ENCODE peak calls at places on chromosomes 5 and 9, in six cellular contexts. One of them, this sample, is unnamed.

GRCh38 chr9:110078626-110079025 is 129.3 kb downstream of the C9orf152 start:
- DNase-seq in upper lobe of left lung: no peak
- DNase-seq in anterior cingulate cortex: no peak
- DNase-seq in IMR-90: no peak
- DNase-seq in stimulated activated CD8-positive, alpha-beta memory T cell treated with anti-CD3 and anti-CD28 coated beads, Interleukin-7, amount 100 ng/mL, for 1 hour: no peak
- DNase-seq in Kasumi-1: no peak
- DNase-seq in this sample: no peak

GRCh38 chr9:120909904-120910303 is 16.7 kb downstream of the TRAF1 start:
- DNase-seq in upper lobe of left lung: no peak
- DNase-seq in anterior cingulate cortex: no peak
- DNase-seq in IMR-90: no peak
- DNase-seq in stimulated activated CD8-positive, alpha-beta memory T cell treated with anti-CD3 and anti-CD28 coated beads, Interleukin-7, amount 100 ng/mL, for 1 hour: no peak
- DNase-seq in Kasumi-1: peak
- DNase-seq in this sample: no peak

GRCh38 chr5:124732349-124732875 is 14.0 kb downstream of the ZNF608 start:
- DNase-seq in upper lobe of left lung: no peak
- DNase-seq in anterior cingulate cortex: no peak
- DNase-seq in IMR-90: no peak
- DNase-seq in stimulated activated CD8-positive, alpha-beta memory T cell treated with anti-CD3 and anti-CD28 coated beads, Interleukin-7, amount 100 ng/mL, for 1 hour: no peak
- DNase-seq in Kasumi-1: no peak
- DNase-seq in this sample: no peak

GRCh38 chr5:17365756-17366155 is 132.3 kb upstream of the TAF11L2 start:
- DNase-seq in upper lobe of left lung: no peak
- DNase-seq in anterior cingulate cortex: no peak
- DNase-seq in IMR-90: peak
- DNase-seq in stimulated activated CD8-positive, alpha-beta memory T cell treated with anti-CD3 and anti-CD28 coated beads, Interleukin-7, amount 100 ng/mL, for 1 hour: no peak
- DNase-seq in Kasumi-1: no peak
- DNase-seq in this sample: peak

GRCh38 chr9:72960446-72960845 is 7.6 kb upstream of the ALDH1A1 start:
- DNase-seq in upper lobe of left lung: no peak
- DNase-seq in anterior cingulate cortex: no peak
- DNase-seq in IMR-90: no peak
- DNase-seq in stimulated activated CD8-positive, alpha-beta memory T cell treated with anti-CD3 and anti-CD28 coated beads, Interleukin-7, amount 100 ng/mL, for 1 hour: no peak
- DNase-seq in Kasumi-1: no peak
- DNase-seq in this sample: no peak

GRCh38 chr9:96556701-96557461 is 62.8 kb downstream of the CDC14B start:
- DNase-seq in upper lobe of left lung: no peak
- DNase-seq in anterior cingulate cortex: peak
- DNase-seq in IMR-90: no peak
- DNase-seq in stimulated activated CD8-positive, alpha-beta memory T cell treated with anti-CD3 and anti-CD28 coated beads, Interleukin-7, amount 100 ng/mL, for 1 hour: no peak
- DNase-seq in Kasumi-1: no peak
- DNase-seq in this sample: no peak

GRCh38 chr9:108776920-108777650 is 78.7 kb downstream of the ACTL7B start:
- DNase-seq in upper lobe of left lung: no peak
- DNase-seq in anterior cingulate cortex: no peak
- DNase-seq in IMR-90: peak
- DNase-seq in stimulated activated CD8-positive, alpha-beta memory T cell treated with anti-CD3 and anti-CD28 coated beads, Interleukin-7, amount 100 ng/mL, for 1 hour: no peak
- DNase-seq in Kasumi-1: peak
- DNase-seq in this sample: peak

GRCh38 chr5:60886158-60886557 is 42.1 kb upstream of the ELOVL7 start:
- DNase-seq in upper lobe of left lung: no peak
- DNase-seq in anterior cingulate cortex: no peak
- DNase-seq in IMR-90: no peak
- DNase-seq in stimulated activated CD8-positive, alpha-beta memory T cell treated with anti-CD3 and anti-CD28 coated beads, Interleukin-7, amount 100 ng/mL, for 1 hour: no peak
- DNase-seq in Kasumi-1: no peak
- DNase-seq in this sample: no peak

GRCh38 chr5:36887532-36887931 is 11.0 kb downstream of the NIPBL start:
- DNase-seq in upper lobe of left lung: no peak
- DNase-seq in anterior cingulate cortex: no peak
- DNase-seq in IMR-90: no peak
- DNase-seq in stimulated activated CD8-positive, alpha-beta memory T cell treated with anti-CD3 and anti-CD28 coated beads, Interleukin-7, amount 100 ng/mL, for 1 hour: no peak
- DNase-seq in Kasumi-1: no peak
- DNase-seq in this sample: no peak

GRCh38 chr5:157511656-157512644 is 51.9 kb downstream of the NIPAL4 start:
- DNase-seq in upper lobe of left lung: peak
- DNase-seq in anterior cingulate cortex: peak
- DNase-seq in IMR-90: peak
- DNase-seq in stimulated activated CD8-positive, alpha-beta memory T cell treated with anti-CD3 and anti-CD28 coated beads, Interleukin-7, amount 100 ng/mL, for 1 hour: no peak
- DNase-seq in Kasumi-1: no peak
- DNase-seq in this sample: peak

GRCh38 chr5:17882760-17883488 is 248.7 kb downstream of the TAF11L14 start:
- DNase-seq in upper lobe of left lung: no peak
- DNase-seq in anterior cingulate cortex: no peak
- DNase-seq in IMR-90: no peak
- DNase-seq in stimulated activated CD8-positive, alpha-beta memory T cell treated with anti-CD3 and anti-CD28 coated beads, Interleukin-7, amount 100 ng/mL, for 1 hour: no peak
- DNase-seq in Kasumi-1: no peak
- DNase-seq in this sample: no peak

GRCh38 chr5:134082264-134082992 is 32.1 kb upstream of the TCF7 start:
- DNase-seq in upper lobe of left lung: no peak
- DNase-seq in anterior cingulate cortex: no peak
- DNase-seq in IMR-90: no peak
- DNase-seq in stimulated activated CD8-positive, alpha-beta memory T cell treated with anti-CD3 and anti-CD28 coated beads, Interleukin-7, amount 100 ng/mL, for 1 hour: no peak
- DNase-seq in Kasumi-1: no peak
- DNase-seq in this sample: peak

GRCh38 chr9:115444941-115445340 is 327.0 kb upstream of the TNC start:
- DNase-seq in upper lobe of left lung: no peak
- DNase-seq in anterior cingulate cortex: no peak
- DNase-seq in IMR-90: no peak
- DNase-seq in stimulated activated CD8-positive, alpha-beta memory T cell treated with anti-CD3 and anti-CD28 coated beads, Interleukin-7, amount 100 ng/mL, for 1 hour: no peak
- DNase-seq in Kasumi-1: no peak
- DNase-seq in this sample: no peak

GRCh38 chr5:69136296-69136695 is 30.7 kb upstream of the CCNB1 start:
- DNase-seq in upper lobe of left lung: no peak
- DNase-seq in anterior cingulate cortex: no peak
- DNase-seq in IMR-90: no peak
- DNase-seq in stimulated activated CD8-positive, alpha-beta memory T cell treated with anti-CD3 and anti-CD28 coated beads, Interleukin-7, amount 100 ng/mL, for 1 hour: no peak
- DNase-seq in Kasumi-1: no peak
- DNase-seq in this sample: no peak

GRCh38 chr5:102628449-102629175 is 126.5 kb upstream of the PAM start:
- DNase-seq in upper lobe of left lung: no peak
- DNase-seq in anterior cingulate cortex: no peak
- DNase-seq in IMR-90: peak
- DNase-seq in stimulated activated CD8-positive, alpha-beta memory T cell treated with anti-CD3 and anti-CD28 coated beads, Interleukin-7, amount 100 ng/mL, for 1 hour: no peak
- DNase-seq in Kasumi-1: peak
- DNase-seq in this sample: peak

GRCh38 chr5:178383919-178384814 is 151.6 kb upstream of the PHYKPL start:
- DNase-seq in upper lobe of left lung: peak
- DNase-seq in anterior cingulate cortex: no peak
- DNase-seq in IMR-90: no peak
- DNase-seq in stimulated activated CD8-positive, alpha-beta memory T cell treated with anti-CD3 and anti-CD28 coated beads, Interleukin-7, amount 100 ng/mL, for 1 hour: no peak
- DNase-seq in Kasumi-1: no peak
- DNase-seq in this sample: no peak

GRCh38 chr5:16461782-16462181 is 3.8 kb downstream of the ZNF622 start:
- DNase-seq in upper lobe of left lung: no peak
- DNase-seq in anterior cingulate cortex: no peak
- DNase-seq in IMR-90: peak
- DNase-seq in stimulated activated CD8-positive, alpha-beta memory T cell treated with anti-CD3 and anti-CD28 coated beads, Interleukin-7, amount 100 ng/mL, for 1 hour: no peak
- DNase-seq in Kasumi-1: no peak
- DNase-seq in this sample: peak

GRCh38 chr9:95724253-95724991 is 151.1 kb upstream of the ERCC6L2 start:
- DNase-seq in upper lobe of left lung: no peak
- DNase-seq in anterior cingulate cortex: no peak
- DNase-seq in IMR-90: no peak
- DNase-seq in stimulated activated CD8-positive, alpha-beta memory T cell treated with anti-CD3 and anti-CD28 coated beads, Interleukin-7, amount 100 ng/mL, for 1 hour: peak
- DNase-seq in Kasumi-1: peak
- DNase-seq in this sample: no peak

GRCh38 chr5:122004201-122004600 is 42.4 kb downstream of the SRFBP1 start:
- DNase-seq in upper lobe of left lung: no peak
- DNase-seq in anterior cingulate cortex: no peak
- DNase-seq in IMR-90: no peak
- DNase-seq in stimulated activated CD8-positive, alpha-beta memory T cell treated with anti-CD3 and anti-CD28 coated beads, Interleukin-7, amount 100 ng/mL, for 1 hour: no peak
- DNase-seq in Kasumi-1: no peak
- DNase-seq in this sample: no peak

GRCh38 chr9:116721411-116721810 is 34.3 kb downstream of the TRIM32 start:
- DNase-seq in upper lobe of left lung: no peak
- DNase-seq in anterior cingulate cortex: no peak
- DNase-seq in IMR-90: no peak
- DNase-seq in stimulated activated CD8-positive, alpha-beta memory T cell treated with anti-CD3 and anti-CD28 coated beads, Interleukin-7, amount 100 ng/mL, for 1 hour: no peak
- DNase-seq in Kasumi-1: no peak
- DNase-seq in this sample: no peak

GRCh38 chr9:89879711-89880110 is 274.9 kb downstream of the GADD45G start:
- DNase-seq in upper lobe of left lung: no peak
- DNase-seq in anterior cingulate cortex: no peak
- DNase-seq in IMR-90: no peak
- DNase-seq in stimulated activated CD8-positive, alpha-beta memory T cell treated with anti-CD3 and anti-CD28 coated beads, Interleukin-7, amount 100 ng/mL, for 1 hour: no peak
- DNase-seq in Kasumi-1: no peak
- DNase-seq in this sample: no peak

GRCh38 chr9:87556821-87557220 is 59.2 kb downstream of the DAPK1 start:
- DNase-seq in upper lobe of left lung: no peak
- DNase-seq in anterior cingulate cortex: no peak
- DNase-seq in IMR-90: no peak
- DNase-seq in stimulated activated CD8-positive, alpha-beta memory T cell treated with anti-CD3 and anti-CD28 coated beads, Interleukin-7, amount 100 ng/mL, for 1 hour: no peak
- DNase-seq in Kasumi-1: peak
- DNase-seq in this sample: no peak